ENCODE peak calls at places on chromosomes 13 and 19, in eight cellular contexts. K is colonic mucosa; Y is stimulated activated naive CD8-positive, alpha-beta T cell treated with anti-CD3 and anti-CD28 coated beads, Interleukin-15, Interleukin-2, amounts not matched to agents 100 U/mL and 50 U/mL, for 24 hours; E is posterior cingulate gyrus; P is stimulated activated CD4-positive, alpha-beta T cell treated with anti-CD3 and anti-CD28 coated beads, Interleukin-4, amount 100 ng/mL, for 1 hour; D is NCI-H1105 treated with DMSO at 0.1 percent for 48 hours; W is GF-D8; C is GM13977. T is an unnamed sample.
A peak's percentile ranks its signal among the peaks of the same experiment; 100 is the strongest.

GRCh38 chr13:48304132-48304876 is 753 bp downstream of the RB1 start:
- DNase-seq in K (peak; percentile 48), D (no peak), Y (peak; percentile 43), E (no peak), W (peak; percentile 48), C (peak; percentile 88), P (no peak), T (peak; percentile 21)

GRCh38 chr13:63481334-63481733 is 2065.7 kb upstream of the PCDH20 start:
- DNase-seq in E (no peak), Y (no peak), K (no peak), C (no peak), P (no peak), D (peak; percentile 74), W (no peak), T (no peak)

GRCh38 chr13:50122465-50122864 is 107.2 kb downstream of the KCNRG start:
- DNase-seq in K (no peak), E (no peak), P (no peak), W (peak; percentile 33), D (no peak), Y (no peak), C (no peak), T (peak; percentile 78)

GRCh38 chr13:112729408-112729807 is 39.6 kb downstream of the ATP11A start:
- DNase-seq in C (no peak), D (no peak), Y (no peak), W (no peak), P (no peak), K (no peak), E (peak; percentile 71), T (no peak)

GRCh38 chr13:85313761-85314503 is 485.3 kb downstream of the SLITRK6 start:
- DNase-seq in W (no peak), P (no peak), K (no peak), D (no peak), Y (no peak), E (peak; percentile 44), C (no peak), T (no peak)

GRCh38 chr13:30652746-30653145 is 35.0 kb downstream of the USPL1 start:
- DNase-seq in C (no peak), D (no peak), W (no peak), P (no peak), E (no peak), Y (no peak), K (no peak), T (no peak)

GRCh38 chr13:80084086-80084676 is 256.7 kb downstream of the SPRY2 start:
- DNase-seq in C (no peak), W (no peak), P (no peak), Y (no peak), K (no peak), D (peak; percentile 68), E (no peak), T (no peak)

GRCh38 chr13:73844986-73845385 is 289.2 kb downstream of the KLF12 start:
- DNase-seq in E (no peak), P (no peak), K (no peak), W (no peak), C (no peak), D (no peak), Y (no peak), T (no peak)

GRCh38 chr13:104657196-104657595 is 1591.0 kb upstream of the SLC10A2 start:
- DNase-seq in E (no peak), C (no peak), D (no peak), Y (no peak), W (no peak), P (no peak), K (no peak), T (no peak)

GRCh38 chr13:33799950-33800592 is 17.9 kb upstream of the RFC3 start:
- DNase-seq in P (no peak), Y (no peak), C (no peak), D (peak; percentile 21), E (no peak), W (no peak), K (no peak), T (peak; percentile 21)

GRCh38 chr13:30429721-30430694 is 7.7 kb downstream of the UBE2L5 start:
- DNase-seq in P (no peak), D (no peak), Y (no peak), K (no peak), E (no peak), C (peak; percentile 31), W (no peak), T (peak; percentile 8)

GRCh38 chr13:46721054-46721453 is 75.9 kb downstream of the ESD start:
- DNase-seq in C (no peak), E (no peak), K (peak; percentile 48), W (peak; percentile 6), Y (peak; percentile 36), P (peak; percentile 38), D (peak; percentile 20), T (peak; percentile 73)

GRCh38 chr13:112072531-112073244 is 5.7 kb downstream of the SOX1 start:
- DNase-seq in C (no peak), P (no peak), W (no peak), K (no peak), D (peak; percentile 97), Y (no peak), E (peak; percentile 89), T (no peak)

GRCh38 chr19:9597027-9597426 is 12.7 kb upstream of the ZNF121 start:
- DNase-seq in P (no peak), E (no peak), Y (no peak), D (no peak), K (no peak), W (no peak), C (no peak), T (no peak)

GRCh38 chr13:75417647-75418046 is 64.3 kb downstream of the TBC1D4 start:
- DNase-seq in K (no peak), D (no peak), W (no peak), C (no peak), E (no peak), P (no peak), Y (no peak), T (no peak)

GRCh38 chr19:17948967-17949930 is 16.4 kb downstream of the CCDC124 start:
- DNase-seq in W (no peak), K (no peak), E (no peak), P (peak; percentile 17), Y (peak; percentile 50), C (peak; percentile 57), D (no peak), T (no peak)